ENCODE peak calls at places on chromosome 17, in six cellular contexts. D, T, L, X, S and C are unnamed samples.

GRCh38 chr17:32564325-32564724 is 77.5 kb downstream of the CDK5R1 start:
- DNase-seq in D (no peak), T (no peak), L (no peak), X (no peak), S (no peak), C (no peak)

GRCh38 chr17:69245617-69246016 is 17.0 kb upstream of the ABCA10 start:
- DNase-seq in D (no peak), T (no peak), L (no peak), X (no peak), S (no peak), C (no peak)

GRCh38 chr17:49388692-49389513 is 25.8 kb downstream of the PHB1 start:
- DNase-seq in D (no peak), T (no peak), L (no peak), X (no peak), S (no peak), C (no peak)

GRCh38 chr17:44004761-44005526 is 522 bp downstream of the NAGS start:
- DNase-seq in D (no peak), T (peak; percentile 40), L (no peak), X (peak; percentile 89), S (no peak), C (peak; percentile 36)

GRCh38 chr17:81411305-81411704 is 16.0 kb downstream of the BAHCC1 start:
- DNase-seq in D (no peak), T (no peak), L (no peak), X (no peak), S (no peak), C (no peak)

GRCh38 chr17:46984341-46984740 is 5.3 kb upstream of the RPRML start:
- DNase-seq in D (no peak), T (no peak), L (no peak), X (no peak), S (no peak), C (no peak)

GRCh38 chr17:35841505-35841904 is 27.2 kb downstream of the HEATR9 start:
- DNase-seq in D (no peak), T (no peak), L (no peak), X (no peak), S (no peak), C (no peak)

GRCh38 chr17:62648954-62649294 is 21.5 kb downstream of the MRC2 start:
- DNase-seq in D (no peak), T (no peak), L (no peak), X (no peak), S (peak; percentile 59), C (no peak)

GRCh38 chr17:63525190-63525946 is 2.2 kb downstream of the KCNH6 start:
- DNase-seq in D (no peak), T (no peak), L (no peak), X (no peak), S (no peak), C (no peak)

GRCh38 chr17:51322390-51323029 is 62.2 kb downstream of the UTP18 start:
- DNase-seq in D (no peak), T (no peak), L (peak; percentile 30), X (no peak), S (no peak), C (no peak)

GRCh38 chr17:8430966-8431365 is 4.7 kb upstream of the NDEL1 start:
- DNase-seq in D (peak; percentile 29), T (peak; percentile 60), L (no peak), X (no peak), S (peak; percentile 77), C (no peak)

GRCh38 chr17:12342609-12343248 is 322.1 kb downstream of the MAP2K4 start:
- DNase-seq in D (no peak), T (no peak), L (peak; percentile 22), X (no peak), S (no peak), C (peak; percentile 62)

GRCh38 chr17:63519972-63520882 is 2.9 kb upstream of the KCNH6 start:
- DNase-seq in D (no peak), T (no peak), L (peak; percentile 40), X (no peak), S (no peak), C (no peak)

GRCh38 chr17:66192378-66192687 is 400 bp upstream of the CEP112 start:
- DNase-seq in D (no peak), T (no peak), L (no peak), X (no peak), S (no peak), C (no peak)

GRCh38 chr17:55210292-55210691 is 54.5 kb upstream of the HLF start:
- DNase-seq in D (no peak), T (no peak), L (no peak), X (no peak), S (no peak), C (no peak)

GRCh38 chr17:50830298-50830697 is 5.1 kb upstream of the WFIKKN2 start:
- DNase-seq in D (no peak), T (peak; percentile 46), L (no peak), X (peak; percentile 43), S (no peak), C (peak; percentile 65)

GRCh38 chr17:42548070-42548837 is 4.5 kb upstream of the HSD17B1 start:
- DNase-seq in D (no peak), T (peak; percentile 77), L (peak; percentile 96), X (peak; percentile 93), S (no peak), C (peak; percentile 94)

GRCh38 chr17:68398731-68399637 is 58.3 kb downstream of the WIPI1 start:
- DNase-seq in D (peak; percentile 76), T (peak; percentile 53), L (peak; percentile 96), X (no peak), S (peak; percentile 70), C (peak; percentile 60)

GRCh38 chr17:4498461-4499397 is at the start of gene SPNS2:
- DNase-seq in D (no peak), T (peak; percentile 71), L (peak; percentile 93), X (peak; percentile 95), S (no peak), C (peak; percentile 83)

GRCh38 chr17:33949100-33949499 is 306.0 kb upstream of the CCL2 start:
- DNase-seq in D (no peak), T (no peak), L (no peak), X (no peak), S (no peak), C (no peak)

GRCh38 chr17:72619976-72620650 is 472.4 kb downstream of the SLC39A11 start:
- DNase-seq in D (no peak), T (no peak), L (no peak), X (no peak), S (no peak), C (no peak)

GRCh38 chr17:76261421-76262215 is 3.5 kb upstream of the UBALD2 start:
- DNase-seq in D (no peak), T (no peak), L (no peak), X (no peak), S (no peak), C (no peak)

GRCh38 chr17:65079489-65079900 is 23.0 kb upstream of the GNA13 start:
- DNase-seq in D (no peak), T (no peak), L (no peak), X (no peak), S (no peak), C (no peak)

GRCh38 chr17:75152971-75153853 is 1.1 kb downstream of the JPT1 start:
- DNase-seq in D (peak; percentile 15), T (peak; percentile 24), L (peak; percentile 70), X (no peak), S (peak; percentile 69), C (no peak)

GRCh38 chr17:73934696-73935095 is 268.8 kb upstream of the RPL38 start:
- DNase-seq in D (no peak), T (no peak), L (no peak), X (no peak), S (no peak), C (no peak)

GRCh38 chr17:73939808-73940207 is 263.7 kb upstream of the RPL38 start:
- DNase-seq in D (no peak), T (no peak), L (no peak), X (no peak), S (no peak), C (no peak)

GRCh38 chr17:73938706-73939105 is 264.8 kb upstream of the RPL38 start:
- DNase-seq in D (no peak), T (no peak), L (no peak), X (no peak), S (no peak), C (no peak)

GRCh38 chr17:73933871-73934270 is 269.6 kb upstream of the RPL38 start:
- DNase-seq in D (no peak), T (no peak), L (no peak), X (no peak), S (no peak), C (no peak)

GRCh38 chr17:73936908-73937627 is 266.4 kb upstream of the RPL38 start:
- DNase-seq in D (no peak), T (no peak), L (no peak), X (no peak), S (no peak), C (no peak)
- TF ChIP-seq EP300 in D (no peak), T (no peak), L (no peak), X (no peak), S (no peak), C (no peak)

GRCh38 chr17:1153795-1154546 is 25.8 kb downstream of the ABR start:
- DNase-seq in D (peak; percentile 22), T (peak; percentile 87), L (peak; percentile 51), X (peak; percentile 90), S (peak; percentile 83), C (no peak)
- TF ChIP-seq EP300 in D (no peak), T (no peak), L (no peak), X (no peak), S (no peak), C (no peak)

GRCh38 chr17:77613181-77613580 is 345.3 kb upstream of the TNRC6C start:
- DNase-seq in D (no peak), T (no peak), L (no peak), X (no peak), S (peak; percentile 65), C (no peak)
- TF ChIP-seq EP300 in D (no peak), T (no peak), L (no peak), X (no peak), S (no peak), C (no peak)

GRCh38 chr17:58998871-58999270 is 107.8 kb downstream of the TRIM37 start:
- DNase-seq in D (no peak), T (no peak), L (no peak), X (no peak), S (no peak), C (no peak)

GRCh38 chr17:59002848-59003247 is 103.8 kb downstream of the TRIM37 start:
- DNase-seq in D (no peak), T (no peak), L (no peak), X (no peak), S (no peak), C (no peak)

GRCh38 chr17:59000022-59000421 is 106.7 kb downstream of the TRIM37 start:
- DNase-seq in D (no peak), T (no peak), L (no peak), X (no peak), S (no peak), C (no peak)

GRCh38 chr17:59002126-59002525 is 104.6 kb downstream of the TRIM37 start:
- DNase-seq in D (no peak), T (no peak), L (no peak), X (no peak), S (no peak), C (no peak)

DNA sequence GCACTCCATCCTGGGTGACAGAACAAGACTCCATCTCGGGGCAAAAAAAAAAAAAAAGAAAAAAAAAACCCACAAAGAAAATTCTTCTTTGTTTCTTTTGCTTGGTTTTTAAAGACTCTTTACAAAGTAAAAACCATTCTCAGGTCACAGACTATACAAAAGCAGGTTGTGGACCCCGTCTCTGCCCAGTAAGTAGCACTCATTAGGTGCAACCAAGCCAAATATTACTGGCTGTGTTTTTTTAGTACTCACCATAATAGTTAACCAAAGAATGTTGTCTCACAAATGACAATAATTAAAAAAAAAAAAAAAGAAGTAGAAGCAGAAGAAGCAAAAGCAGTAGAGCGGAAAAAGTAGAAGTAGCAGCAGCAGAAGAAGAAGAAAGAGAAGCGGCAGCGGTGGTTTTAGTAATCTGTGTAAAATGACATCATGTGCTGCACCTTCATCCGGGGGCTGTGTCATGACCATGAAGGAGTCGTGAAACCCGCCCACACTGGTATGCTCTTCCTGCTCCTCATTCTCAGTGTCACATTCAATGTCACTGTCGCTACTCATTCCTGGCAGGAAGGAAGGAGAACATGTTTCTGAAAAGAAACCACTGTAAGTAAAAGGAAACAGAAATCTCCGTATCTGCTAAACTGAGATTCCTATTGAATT is 105.4 kb downstream of the TRIM37 start:
- DNase-seq in D (peak; percentile 34), T (no peak), L (no peak), X (no peak), S (no peak), C (peak; percentile 34)
- TF ChIP-seq EP300 in D (no peak), T (no peak), L (no peak), X (no peak), S (no peak), C (no peak)